ENCODE peak calls at places on chromosomes 3 and 15, in four cellular contexts. K is foreskin fibroblast, Y is astrocyte, Z is colonic mucosa. D is an unnamed sample.

GRCh38 chr3:159620873-159621272 is 367.8 kb upstream of the IL12A start:
- DNase-seq in Y (peak), K (peak), Z (no peak), D (peak)

GRCh38 chr3:14416453-14416852 is 14.0 kb downstream of the SLC6A6 start:
- DNase-seq in K (no peak), Z (no peak), Y (no peak), D (no peak)

GRCh38 chr3:133730993-133731392 is 15.2 kb upstream of the TF start:
- DNase-seq in K (no peak), Z (no peak), Y (no peak), D (no peak)

GRCh38 chr3:167941234-167941995 is 154.3 kb downstream of the GOLIM4 start:
- DNase-seq in Z (peak), Y (peak), K (peak), D (peak)

GRCh38 chr3:136280961-136281360 is 30.8 kb downstream of the PCCB start:
- DNase-seq in K (no peak), Z (no peak), Y (no peak), D (no peak)

GRCh38 chr3:190058486-190059241 is 62.0 kb downstream of the P3H2 start:
- DNase-seq in K (peak), Z (no peak), Y (peak), D (peak)

GRCh38 chr15:75356006-75356405 is 9.2 kb downstream of the NEIL1 start:
- DNase-seq in Z (no peak), K (no peak), Y (no peak), D (no peak)

GRCh38 chr15:70584838-70585706 is 178.3 kb downstream of the UACA start:
- DNase-seq in K (peak), Z (no peak), Y (peak), D (peak)

GRCh38 chr3:152073267-152073666 is 195.5 kb upstream of the MBNL1 start:
- DNase-seq in Z (no peak), K (peak), Y (peak), D (peak)

GRCh38 chr3:148735597-148735996 is 37.9 kb downstream of the AGTR1 start:
- DNase-seq in K (peak), Z (no peak), Y (peak), D (peak)

GRCh38 chr3:72756900-72757299 is 91.3 kb downstream of the SHQ1 start:
- DNase-seq in K (no peak), Z (no peak), Y (no peak), D (no peak)

GRCh38 chr3:188156051-188156450 is 2.1 kb downstream of the LPP start:
- DNase-seq in Z (no peak), Y (no peak), K (no peak), D (no peak)
- H3K4me3 ChIP-seq in Z (no peak), Y (no peak), K (no peak), D (no peak)

GRCh38 chr15:65355983-65356353 is 21.8 kb downstream of the IGDCC3 start:
- DNase-seq in Y (no peak), K (no peak), Z (no peak), D (no peak)
- H3K4me3 ChIP-seq in Y (peak), K (peak), Z (peak), D (no peak)

DNA sequence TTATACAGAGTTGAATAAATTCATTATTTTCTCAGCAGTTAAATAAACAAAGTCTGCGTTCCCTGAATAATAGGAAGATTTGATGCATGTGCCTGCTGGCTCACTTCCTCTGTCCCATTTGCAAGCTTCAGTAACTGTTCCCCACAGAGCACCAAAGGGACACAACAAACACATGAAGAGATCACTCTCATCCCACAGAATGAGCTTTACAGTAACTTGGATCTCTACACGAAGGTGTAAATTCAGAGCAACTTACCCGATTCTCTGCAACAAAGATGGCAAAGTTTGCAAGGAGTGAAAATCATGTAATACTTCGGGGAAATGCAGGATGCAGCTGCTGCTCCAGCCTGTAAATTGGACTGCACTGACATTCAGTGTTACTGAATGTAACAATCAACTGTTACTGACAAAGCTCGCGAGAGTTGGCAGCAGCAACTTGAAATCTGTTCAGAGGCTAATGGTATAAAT is at the start of gene BCHE:
- DNase-seq in Z (no peak), K (peak), Y (peak), D (peak)
- H3K4me3 ChIP-seq in Z (no peak), K (peak), Y (peak), D (peak)

GRCh38 chr15:88756926-88757325 is 46.3 kb upstream of the ACAN start:
- DNase-seq in Y (no peak), K (no peak), Z (no peak), D (no peak)

GRCh38 chr15:88756521-88756920 is 46.7 kb upstream of the ACAN start:
- DNase-seq in Y (no peak), Z (no peak), K (no peak), D (no peak)

GRCh38 chr15:88765212-88765611 is 38.0 kb upstream of the ACAN start:
- DNase-seq in K (no peak), Z (no peak), Y (no peak), D (no peak)

GRCh38 chr15:88764448-88764847 is 38.8 kb upstream of the ACAN start:
- DNase-seq in Y (no peak), Z (no peak), K (no peak), D (no peak)

GRCh38 chr15:88759872-88760271 is 43.4 kb upstream of the ACAN start:
- DNase-seq in Z (no peak), Y (no peak), K (no peak), D (no peak)
- H3K4me3 ChIP-seq in Z (no peak), Y (no peak), K (no peak), D (no peak)

DNA sequence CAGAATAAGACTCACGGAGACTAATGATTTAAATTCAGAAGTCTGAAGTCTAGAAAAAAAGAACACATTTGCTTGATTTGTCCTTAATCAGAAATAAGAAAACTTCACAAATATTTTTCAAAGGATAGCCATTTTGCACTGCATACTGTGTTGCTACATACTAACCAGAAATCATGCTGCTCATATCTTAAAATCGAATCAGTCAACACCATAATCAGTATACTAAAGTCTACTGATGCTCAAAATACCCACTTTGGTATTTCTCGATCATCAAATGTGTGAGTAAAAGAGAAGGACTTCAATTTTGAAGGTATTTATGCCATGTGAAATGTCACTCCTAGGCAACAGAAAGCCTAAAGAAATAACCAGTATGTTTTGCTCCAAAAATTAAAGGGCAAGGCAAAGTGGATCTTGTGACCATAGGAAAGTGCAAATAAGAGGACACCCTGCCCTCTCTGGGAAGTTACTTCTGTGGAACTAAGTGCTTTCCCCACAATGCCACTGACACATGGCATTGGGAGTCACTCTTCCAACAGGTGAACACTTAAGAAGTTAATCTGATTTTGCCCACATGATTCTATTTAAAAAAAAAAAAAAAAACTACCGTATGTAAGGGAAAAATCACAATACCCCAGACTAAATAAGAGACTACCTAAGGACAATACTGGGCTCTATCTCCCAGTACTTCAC is 2.7 kb downstream of the LRIG1 start:
- DNase-seq in Y (no peak), Z (no peak), K (no peak), D (no peak)
- H3K4me3 ChIP-seq in Y (peak), Z (peak), K (peak), D (peak)

DNA sequence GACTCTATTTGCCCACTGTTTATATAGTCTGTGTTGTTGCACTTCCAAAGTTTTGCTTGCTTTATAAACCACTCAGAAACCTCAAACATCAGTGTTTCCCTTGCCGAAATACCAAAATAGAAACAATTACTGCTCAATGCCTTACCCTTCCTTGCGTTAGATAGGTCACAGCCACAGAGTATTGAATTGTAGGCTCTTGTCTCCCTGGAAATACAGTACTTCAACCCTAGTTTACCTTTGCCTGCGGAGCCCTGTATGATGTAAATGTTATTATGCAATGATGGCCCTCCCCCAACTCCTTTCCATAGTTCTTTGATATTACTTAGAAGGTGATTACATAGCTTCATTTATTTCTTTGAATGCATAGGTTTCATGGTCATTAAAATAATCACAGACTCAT is 44.2 kb downstream of the SOX2 start:
- DNase-seq in Y (no peak), Z (no peak), K (no peak), D (no peak)
- H3K4me3 ChIP-seq in Y (no peak), Z (no peak), K (no peak), D (no peak)

DNA sequence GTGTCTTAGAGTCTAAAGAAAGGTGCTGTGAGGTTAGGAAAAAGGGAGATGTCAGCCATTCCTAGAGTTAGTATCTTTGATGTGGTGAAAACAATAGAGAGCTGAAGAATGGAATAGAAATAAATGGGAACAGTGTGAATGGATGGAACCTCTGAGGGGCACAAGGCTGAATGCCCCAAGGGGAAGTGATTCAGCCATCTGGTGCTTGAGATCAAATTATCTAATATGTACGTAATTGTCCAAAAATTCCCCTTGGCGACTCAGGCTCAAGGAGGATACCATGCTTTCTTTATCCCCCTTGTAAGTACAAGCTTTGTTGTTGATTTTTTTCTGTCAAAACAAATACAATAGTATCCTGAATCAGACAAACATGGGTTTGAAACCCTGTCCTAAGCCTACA is 361.6 kb downstream of the LSAMP start:
- DNase-seq in K (peak), Y (peak), Z (no peak), D (no peak)
- H3K4me3 ChIP-seq in K (no peak), Y (no peak), Z (no peak), D (no peak)

GRCh38 chr3:13285007-13285567 is 135.0 kb downstream of the NUP210 start:
- DNase-seq in Z (no peak), Y (no peak), K (no peak), D (no peak)

GRCh38 chr3:13283877-13284264 is 136.3 kb downstream of the NUP210 start:
- DNase-seq in Z (no peak), K (no peak), Y (no peak), D (no peak)

GRCh38 chr3:13282528-13282985 is 137.6 kb downstream of the NUP210 start:
- DNase-seq in K (peak), Y (no peak), Z (no peak), D (no peak)

GRCh38 chr3:13281657-13282527 is 138.2 kb downstream of the NUP210 start:
- DNase-seq in Y (no peak), K (no peak), Z (peak), D (no peak)

DNA sequence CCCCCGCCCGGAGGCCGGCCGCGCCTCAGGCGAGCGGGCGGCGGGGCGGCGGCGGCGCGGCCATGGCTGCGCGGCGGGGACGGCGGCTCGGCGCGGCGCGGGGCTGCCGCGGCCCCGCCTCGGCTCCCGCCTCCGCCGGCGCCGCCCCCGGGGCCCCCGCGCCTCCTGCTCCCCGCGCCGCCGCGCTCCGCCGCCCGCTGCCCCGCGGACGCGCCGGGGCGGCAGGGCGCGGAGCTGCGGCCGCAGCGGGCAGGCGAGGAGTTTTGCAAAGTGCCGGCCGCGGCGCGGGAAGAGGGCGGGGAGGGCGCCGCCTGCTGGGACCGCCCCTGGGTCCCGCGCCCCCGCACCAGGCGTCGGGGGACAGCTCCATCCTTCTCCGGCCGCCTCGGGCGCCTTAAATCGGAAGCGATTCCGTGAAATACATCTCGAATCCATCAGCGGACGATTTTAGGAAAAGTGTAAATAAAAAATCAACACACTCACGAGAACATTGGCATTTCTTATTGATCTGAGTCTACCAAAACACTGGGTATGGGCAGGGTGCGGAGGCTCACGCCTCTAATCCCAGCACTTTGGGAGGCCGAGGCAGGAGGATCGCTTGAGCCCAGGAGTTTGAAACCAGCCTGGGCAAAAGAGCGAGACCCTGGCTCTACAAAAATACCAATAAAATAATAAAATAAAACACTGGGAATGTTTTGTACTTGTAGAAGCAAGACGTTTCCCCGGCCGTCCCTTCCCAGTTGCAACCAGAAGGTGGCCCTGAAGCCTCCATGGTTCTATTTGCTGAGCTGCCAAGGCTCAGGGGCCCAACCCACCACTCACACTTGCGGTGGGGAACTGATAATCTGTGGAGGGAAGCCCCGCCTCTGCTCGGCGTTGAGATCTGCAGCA is 136.9 kb downstream of the NUP210 start:
- DNase-seq in K (peak), Y (no peak), Z (no peak), D (no peak)
- H3K4me3 ChIP-seq in K (no peak), Y (peak), Z (no peak), D (no peak)

DNA sequence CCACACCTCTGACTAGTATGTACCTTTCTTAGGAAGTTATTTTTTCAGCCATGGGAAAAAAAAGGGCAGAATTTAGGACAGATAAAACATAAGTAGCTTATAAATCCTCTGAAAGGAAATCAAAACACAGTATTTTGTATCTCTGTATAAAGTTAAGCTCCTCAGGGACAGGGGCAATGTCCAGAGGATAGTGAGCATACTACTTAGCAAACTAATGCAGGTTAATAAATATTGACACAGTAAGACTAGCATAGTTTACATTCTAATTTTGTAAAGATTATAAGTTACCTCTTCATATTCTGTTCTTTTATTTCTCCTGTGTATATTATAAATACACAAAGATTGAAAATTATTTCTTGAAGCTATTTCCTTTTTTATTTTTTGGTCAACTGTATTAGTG is 2.1 kb downstream of the UBE3A start:
- DNase-seq in Y (no peak), Z (no peak), K (no peak), D (no peak)
- H3K4me3 ChIP-seq in Y (peak), Z (no peak), K (peak), D (peak)

GRCh38 chr3:89165636-89166312 is 58.4 kb downstream of the EPHA3 start:
- DNase-seq in K (no peak), Y (no peak), Z (no peak), D (no peak)
- H3K4me3 ChIP-seq in K (no peak), Y (no peak), Z (no peak), D (no peak)